ENCODE peak calls at places on chromosomes 12 and 14, in five cellular contexts. Y is prostate gland, N is SW 1271, A is cardiac fibroblast, M is NCI-H1092. X is an unnamed sample.

GRCh38 chr14:77111021-77111420 is 13.0 kb downstream of the CIPC start:
- DNase-seq in Y (peak), M (no peak), A (peak), N (no peak), X (no peak)

GRCh38 chr14:24131549-24131966 is 1.1 kb downstream of the FITM1 start:
- DNase-seq in A (no peak), M (no peak), N (no peak), Y (no peak), X (no peak)

GRCh38 chr12:109682708-109683060 is 30.9 kb upstream of the FAM222A start:
- DNase-seq in A (no peak), Y (no peak), N (no peak), M (no peak), X (no peak)

GRCh38 chr12:97312570-97313135 is 150.0 kb upstream of the RMST start:
- DNase-seq in M (no peak), Y (no peak), N (no peak), A (no peak), X (no peak)

GRCh38 chr12:111330800-111331752 is 37.8 kb downstream of the PHETA1 start:
- DNase-seq in Y (no peak), N (peak), A (peak), M (no peak), X (peak)

GRCh38 chr12:57127101-57127709 is 1.1 kb upstream of the LRP1 start:
- DNase-seq in M (no peak), Y (peak), N (peak), A (no peak), X (peak)

GRCh38 chr12:50618864-50619609 is 114.3 kb downstream of the DIP2B start:
- DNase-seq in M (no peak), N (peak), A (peak), Y (no peak), X (no peak)

GRCh38 chr12:17992002-17992656 is 97.9 kb downstream of the RERGL start:
- DNase-seq in N (peak), M (no peak), A (peak), Y (no peak), X (peak)

GRCh38 chr14:104227806-104228205 is 89.4 kb downstream of the KIF26A start:
- DNase-seq in M (no peak), Y (no peak), A (no peak), N (no peak), X (no peak)

GRCh38 chr12:30754383-30754749 is 385 bp downstream of the CAPRIN2 start:
- DNase-seq in M (peak), A (no peak), Y (no peak), N (no peak), X (no peak)

X was measured in GM03348.